ENCODE peak calls at places on chromosomes 5 and 9, in eight cellular contexts. H is brain microvascular endothelial cell; Q is A549; A is heart right ventricle; L is CD8-positive, alpha-beta T cell; O is lower lobe of right lung; V is thyroid gland; D is MM.1S. P is an unnamed sample.

GRCh38 chr9:110623462-110624025 is 44.0 kb upstream of the SVEP1 start:
- DNase-seq in H (peak), Q (peak), A (peak), L (no peak), O (no peak), V (peak), D (peak), P (no peak)

GRCh38 chr5:180133971-180134508 is 62.5 kb upstream of the RNF130 start:
- DNase-seq in H (no peak), Q (no peak), A (no peak), L (no peak), O (peak), V (no peak), D (no peak), P (peak)

GRCh38 chr5:17151686-17152085 is 65.7 kb upstream of the BASP1 start:
- DNase-seq in H (no peak), Q (no peak), A (no peak), L (no peak), O (no peak), V (no peak), D (no peak), P (no peak)

GRCh38 chr5:143701476-143701875 is 110.5 kb upstream of the HMHB1 start:
- DNase-seq in H (no peak), Q (no peak), A (no peak), L (no peak), O (no peak), V (no peak), D (no peak), P (no peak)

GRCh38 chr5:32471784-32472183 is 27.2 kb upstream of the ZFR start:
- DNase-seq in H (no peak), Q (no peak), A (no peak), L (no peak), O (no peak), V (peak), D (no peak), P (no peak)

GRCh38 chr9:223167-223566 is 8.5 kb downstream of the DOCK8 start:
- DNase-seq in H (no peak), Q (no peak), A (no peak), L (no peak), O (no peak), V (no peak), D (no peak), P (no peak)

GRCh38 chr5:160183075-160183474 is 46.2 kb upstream of the FABP6 start:
- DNase-seq in H (no peak), Q (peak), A (no peak), L (no peak), O (no peak), V (no peak), D (no peak), P (no peak)

GRCh38 chr9:95057121-95057520 is 260.4 kb downstream of the FANCC start:
- DNase-seq in H (peak), Q (no peak), A (no peak), L (no peak), O (no peak), V (no peak), D (no peak), P (no peak)

GRCh38 chr5:142753114-142753764 is 16.9 kb upstream of the ARHGAP26 start:
- DNase-seq in H (peak), Q (no peak), A (peak), L (no peak), O (peak), V (peak), D (no peak), P (peak)

GRCh38 chr5:165361143-165361542 is 1855.7 kb downstream of the MAT2B start:
- DNase-seq in H (no peak), Q (no peak), A (no peak), L (no peak), O (no peak), V (no peak), D (peak), P (no peak)

GRCh38 chr9:34989946-34990635 is 546 bp downstream of the DNAJB5 start:
- DNase-seq in H (no peak), Q (no peak), A (peak), L (no peak), O (peak), V (peak), D (peak), P (peak)

GRCh38 chr5:55604611-55605067 is 69.9 kb upstream of the PLPP1 start:
- DNase-seq in H (peak), Q (no peak), A (no peak), L (no peak), O (no peak), V (no peak), D (no peak), P (no peak)
- H3K27ac ChIP-seq in H (peak), Q (peak), A (peak), L (no peak), O (no peak), V (no peak), D (no peak), P (peak)

GRCh38 chr5:89232139-89232603 is 349.2 kb upstream of the MEF2C start:
- DNase-seq in H (no peak), Q (no peak), A (no peak), L (no peak), O (no peak), V (no peak), D (peak), P (no peak)
- H3K4me3 ChIP-seq in H (no peak), Q (no peak), A (no peak), L (no peak), O (no peak), V (no peak), D (peak), P (no peak)

GRCh38 chr5:14871573-14872069 is at the start of gene ANKH:
- DNase-seq in H (peak), Q (peak), A (peak), L (peak), O (peak), V (peak), D (peak), P (peak)
- TF ChIP-seq CTCF in H (peak), Q (peak), A (no peak), L (no peak), O (no peak), V (no peak), D (no peak), P (no peak)

GRCh38 chr9:130193119-130193518 is 20.9 kb downstream of the NCS1 start:
- DNase-seq in H (no peak), Q (no peak), A (no peak), L (no peak), O (no peak), V (no peak), D (no peak), P (no peak)
- H3K27ac ChIP-seq in H (no peak), Q (peak), A (no peak), L (no peak), O (no peak), V (peak), D (no peak), P (no peak)

GRCh38 chr5:35687961-35688360 is 70.3 kb downstream of the SPEF2 start:
- DNase-seq in H (no peak), Q (no peak), A (no peak), L (no peak), O (no peak), V (no peak), D (no peak), P (no peak)

GRCh38 chr5:35677878-35678277 is 60.2 kb downstream of the SPEF2 start:
- DNase-seq in H (no peak), Q (no peak), A (no peak), L (no peak), O (no peak), V (no peak), D (no peak), P (no peak)

GRCh38 chr5:35681911-35682310 is 64.2 kb downstream of the SPEF2 start:
- DNase-seq in H (no peak), Q (no peak), A (no peak), L (no peak), O (no peak), V (no peak), D (no peak), P (no peak)

GRCh38 chr5:35679351-35679750 is 61.7 kb downstream of the SPEF2 start:
- DNase-seq in H (no peak), Q (no peak), A (no peak), L (no peak), O (no peak), V (no peak), D (no peak), P (no peak)

GRCh38 chr5:35683466-35683865 is 65.8 kb downstream of the SPEF2 start:
- DNase-seq in H (no peak), Q (no peak), A (no peak), L (no peak), O (no peak), V (no peak), D (no peak), P (no peak)
- H3K4me3 ChIP-seq in H (no peak), Q (no peak), A (no peak), L (no peak), O (no peak), V (no peak), D (no peak), P (no peak)

DNA sequence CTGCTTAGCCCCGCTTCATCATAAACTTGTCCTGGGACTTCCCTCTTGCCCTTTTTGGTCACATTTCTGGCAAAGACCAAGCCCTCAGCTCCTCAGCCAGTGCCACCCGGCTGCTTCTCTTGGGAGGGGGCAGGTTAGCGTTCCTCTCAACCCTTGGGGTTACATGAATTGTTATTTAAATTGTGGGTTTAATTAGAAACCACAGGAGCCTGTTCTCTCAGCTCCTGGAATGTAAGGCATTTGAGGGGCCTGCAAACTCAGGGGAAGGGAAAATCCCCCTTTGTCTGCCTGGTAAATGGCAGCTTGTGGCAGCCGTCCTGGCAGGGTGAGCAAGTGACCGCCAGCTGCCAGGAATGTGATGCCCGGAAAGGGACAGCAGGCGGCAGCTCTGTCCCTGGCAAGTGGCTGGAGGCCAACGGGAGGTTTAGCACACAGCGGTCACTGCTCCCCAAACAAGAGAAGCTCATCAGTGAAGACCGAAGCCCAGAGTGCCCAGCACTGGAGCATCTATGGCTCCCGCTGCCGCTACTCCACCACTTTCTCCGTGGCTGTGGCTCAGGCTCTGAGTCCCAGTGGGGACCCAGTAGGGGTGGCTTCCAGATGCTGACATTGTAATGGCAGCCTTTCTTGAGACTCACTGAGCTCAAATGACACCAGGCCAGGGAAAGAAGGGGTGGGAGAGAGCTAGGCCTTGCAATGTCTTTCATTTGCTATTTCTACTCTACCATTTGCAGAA is 51.7 kb downstream of the SHB start:
- DNase-seq in H (peak), Q (peak), A (peak), L (no peak), O (peak), V (peak), D (no peak), P (peak)
- TF ChIP-seq CTCF in H (peak), Q (peak), A (peak), L (no peak), O (peak), V (no peak), D (no peak), P (no peak)

GRCh38 chr9:7241694-7242093 is 483.9 kb downstream of the KDM4C start:
- DNase-seq in H (no peak), Q (no peak), A (no peak), L (no peak), O (no peak), V (no peak), D (no peak), P (no peak)
- H3K27ac ChIP-seq in H (no peak), Q (no peak), A (no peak), L (no peak), O (no peak), V (no peak), D (no peak), P (no peak)

DNA sequence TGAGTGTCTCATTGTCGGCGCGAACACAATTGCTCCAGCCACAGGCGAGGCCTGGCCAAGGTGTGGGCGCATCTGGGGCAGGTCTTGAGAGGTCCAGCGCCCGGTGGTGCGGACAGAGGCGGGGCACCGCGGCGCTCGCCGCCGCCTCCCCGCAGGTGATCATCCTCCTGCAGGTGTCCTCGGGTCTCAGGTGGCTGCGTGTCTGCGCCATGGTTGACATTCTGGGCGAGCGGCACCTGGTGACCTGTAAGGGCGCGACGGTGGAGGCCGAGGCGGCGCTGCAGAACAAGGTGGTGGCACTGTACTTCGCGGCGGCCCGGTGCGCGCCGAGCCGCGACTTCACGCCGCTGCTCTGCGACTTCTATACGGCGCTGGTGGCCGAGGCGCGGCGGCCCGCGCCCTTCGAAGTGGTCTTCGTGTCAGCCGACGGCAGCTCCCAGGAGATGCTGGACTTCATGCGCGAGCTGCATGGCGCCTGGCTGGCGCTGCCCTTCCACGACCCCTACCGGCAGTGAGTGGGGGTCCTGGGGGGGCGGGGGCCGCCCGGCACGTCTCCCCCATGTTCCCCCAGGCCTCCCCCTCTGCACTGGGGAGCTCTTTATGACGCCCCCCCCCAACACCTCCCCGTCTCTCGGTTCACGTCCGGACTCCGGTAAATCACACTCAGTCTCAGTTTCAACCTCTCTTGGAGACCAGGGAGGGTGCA is 401 bp downstream of the NXNL2 start:
- DNase-seq in H (no peak), Q (no peak), A (no peak), L (no peak), O (no peak), V (peak), D (no peak), P (no peak)
- H3K4me3 ChIP-seq in H (peak), Q (peak), A (peak), L (peak), O (peak), V (no peak), D (no peak), P (peak)

P was measured in coronary artery.